ENCODE peak calls at places on chromosomes 1 and 21, in six cellular contexts. P is stimulated activated CD4-positive, alpha-beta T cell treated with anti-CD3 and anti-CD28 coated beads, Interleukin-2, amount 100 ng/mL, for 24 hours; G is NCI-H524; O is Peyer's patch; J is WERI-Rb-1; V is RCC 7860. H is an unnamed sample.
A peak's percentile ranks its signal among the peaks of the same experiment; 100 is the strongest.

GRCh38 chr21:44455524-44456206 is 355 bp downstream of the LRRC3 start:
- DNase-seq in P (peak; percentile 48), V (no peak), J (peak; percentile 64), O (peak; percentile 71), G (peak; percentile 52), H (peak; percentile 63)

GRCh38 chr1:204830671-204831585 is 39.7 kb upstream of the NFASC start:
- DNase-seq in P (no peak), V (no peak), J (no peak), O (no peak), G (no peak), H (no peak)

GRCh38 chr1:230112131-230112701 is 45.2 kb downstream of the GALNT2 start:
- DNase-seq in J (peak; percentile 80), G (peak; percentile 83), P (no peak), V (no peak), O (no peak), H (no peak)

GRCh38 chr1:50354813-50355212 is 68.4 kb downstream of the DMRTA2 start:
- DNase-seq in V (no peak), P (no peak), O (no peak), J (no peak), G (no peak), H (no peak)

GRCh38 chr21:15060776-15061175 is 4.0 kb downstream of the NRIP1 start:
- DNase-seq in J (no peak), P (no peak), G (peak; percentile 41), V (peak; percentile 38), O (no peak), H (no peak)

GRCh38 chr1:221783936-221784335 is 42.0 kb upstream of the DUSP10 start:
- DNase-seq in P (no peak), O (no peak), J (no peak), G (no peak), V (no peak), H (no peak)

GRCh38 chr1:40141878-40142535 is 19.2 kb upstream of the RLF start:
- DNase-seq in J (no peak), V (no peak), P (no peak), G (peak; percentile 9), O (no peak), H (no peak)

GRCh38 chr1:75969550-75969949 is 37.3 kb upstream of the ASB17 start:
- DNase-seq in O (no peak), J (no peak), V (no peak), G (no peak), P (no peak), H (no peak)

GRCh38 chr1:222202831-222203230 is 345.1 kb downstream of the HHIPL2 start:
- DNase-seq in G (no peak), P (no peak), O (no peak), J (no peak), V (no peak), H (no peak)

GRCh38 chr1:228045871-228046270 is 36.6 kb upstream of the ARF1 start:
- DNase-seq in G (no peak), J (no peak), V (no peak), P (no peak), O (peak; percentile 16), H (no peak)

GRCh38 chr1:245710961-245711903 is 556.4 kb downstream of the KIF26B start:
- DNase-seq in O (no peak), J (no peak), V (no peak), G (no peak), P (no peak), H (no peak)

GRCh38 chr1:14817223-14818170 is 219.0 kb downstream of the KAZN start:
- DNase-seq in O (no peak), V (no peak), G (no peak), J (no peak), P (no peak), H (no peak)

GRCh38 chr1:209672705-209673630 is 2.2 kb upstream of the G0S2 start:
- DNase-seq in J (no peak), O (no peak), G (no peak), V (no peak), P (no peak), H (no peak)

GRCh38 chr1:20158358-20159070 is 19.4 kb downstream of the PLA2G2F start:
- DNase-seq in G (no peak), V (no peak), J (no peak), O (no peak), P (no peak), H (no peak)

GRCh38 chr1:232793944-232794343 is 11.3 kb upstream of the MAP10 start:
- DNase-seq in P (no peak), G (no peak), V (peak; percentile 77), O (no peak), J (peak; percentile 89), H (no peak)

GRCh38 chr1:172906778-172907592 is 143.8 kb downstream of the TNFSF18 start:
- DNase-seq in G (no peak), P (no peak), O (no peak), V (peak; percentile 100), J (no peak), H (no peak)